ENCODE peak calls at places on chromosomes 13 and 19, in seven cellular contexts. X is body of pancreas, Z is Peyer's patch, E is ovary, D is NB4, G is stomach, L is lower leg skin. I is an unnamed sample.
A peak's percentile ranks its signal among the peaks of the same experiment; 100 is the strongest.

GRCh38 chr13:79503473-79504017 is 22.6 kb downstream of the NDFIP2 start:
- DNase-seq in X (no peak), Z (no peak), G (no peak), E (no peak), L (no peak), D (no peak), I (no peak)

GRCh38 chr19:28633223-28634030 is 579.5 kb downstream of the UQCRFS1 start:
- DNase-seq in L (no peak), X (peak; percentile 43), G (no peak), D (peak; percentile 60), Z (no peak), E (no peak), I (no peak)

GRCh38 chr19:33048806-33049676 is 15.6 kb downstream of the RHPN2 start:
- DNase-seq in D (no peak), Z (no peak), G (peak; percentile 57), L (no peak), E (no peak), X (peak; percentile 59), I (no peak)

GRCh38 chr13:103130681-103131210 is 64.5 kb upstream of the SLC10A2 start:
- DNase-seq in L (no peak), E (no peak), Z (no peak), D (no peak), G (no peak), X (no peak), I (no peak)

GRCh38 chr13:110254151-110254679 is 52.7 kb downstream of the COL4A1 start:
- DNase-seq in L (no peak), Z (no peak), X (no peak), D (no peak), G (no peak), E (no peak), I (no peak)

GRCh38 chr13:112128052-112128610 is 61.2 kb downstream of the SOX1 start:
- DNase-seq in L (no peak), G (no peak), X (no peak), D (no peak), E (no peak), Z (no peak), I (peak; percentile 54)

GRCh38 chr19:47190167-47190727 is 40.8 kb downstream of the BBC3 start:
- DNase-seq in Z (peak; percentile 63), X (peak; percentile 62), D (no peak), L (no peak), E (peak; percentile 70), G (peak; percentile 90), I (no peak)

GRCh38 chr13:113448885-113449692 is 4.2 kb downstream of the ADPRHL1 start:
- DNase-seq in Z (peak; percentile 89), E (peak; percentile 80), X (peak; percentile 91), L (peak; percentile 53), D (peak; percentile 95), G (peak; percentile 86), I (peak; percentile 80)

GRCh38 chr19:11375143-11375948 is 880 bp downstream of the SWSAP1 start:
- DNase-seq in D (peak; percentile 77), Z (peak; percentile 88), L (peak; percentile 48), E (peak; percentile 74), X (peak; percentile 65), G (peak; percentile 59), I (peak; percentile 95)

GRCh38 chr19:32318884-32319520 is 26.4 kb upstream of the ZNF507 start:
- DNase-seq in E (no peak), G (no peak), D (peak; percentile 30), X (no peak), L (no peak), Z (peak; percentile 53), I (no peak)

GRCh38 chr19:35295792-35296462 is 4.0 kb downstream of the MAG start:
- DNase-seq in G (no peak), D (no peak), X (no peak), L (no peak), Z (peak; percentile 76), E (no peak), I (peak; percentile 91)
- TF ChIP-seq POLR2A in G (no peak), D (no peak), X (no peak), L (no peak), Z (no peak), E (no peak), I (no peak)

DNA sequence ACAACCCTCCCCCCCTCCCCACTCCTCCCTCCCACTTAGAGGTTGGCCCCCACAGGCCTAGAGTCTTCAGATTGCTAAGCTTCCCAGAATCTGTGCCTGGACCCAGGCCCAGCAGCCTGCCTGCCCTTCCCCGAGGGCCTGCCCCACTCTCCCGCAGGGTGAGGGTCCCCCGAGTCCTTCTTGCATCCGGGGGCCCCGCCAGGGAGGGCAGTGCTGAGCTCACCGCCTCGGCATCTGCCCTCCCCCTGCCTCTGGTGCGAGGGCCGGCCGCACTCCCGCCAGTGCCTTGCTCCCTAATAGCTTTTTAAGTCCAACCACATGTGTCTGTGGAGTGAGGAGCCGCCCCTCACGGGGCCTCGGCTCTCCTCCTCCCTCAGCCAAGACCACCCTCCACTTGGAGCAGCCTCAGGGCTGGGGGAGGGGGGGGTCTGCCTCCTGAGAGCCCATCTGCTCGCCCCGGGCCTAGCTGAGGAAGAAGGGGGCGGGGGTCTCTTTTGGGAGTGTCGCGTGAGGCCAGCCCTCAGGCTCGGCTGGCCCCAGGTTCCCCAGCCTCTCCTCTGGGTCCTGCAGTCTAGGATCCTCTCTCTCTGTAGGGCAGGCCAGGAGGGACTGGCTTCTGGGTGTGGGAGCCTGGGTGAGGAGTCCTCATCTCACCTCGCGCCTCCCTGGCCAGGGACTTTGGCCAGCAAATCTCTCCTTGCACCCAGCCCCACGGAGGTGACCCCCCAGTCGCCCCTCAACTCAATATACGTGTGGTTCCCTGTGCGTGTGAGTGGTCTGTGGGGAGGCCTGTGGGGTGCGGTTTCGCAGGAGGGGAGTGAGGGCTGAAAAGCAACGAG is 47.2 kb downstream of the LYL1 start:
- DNase-seq in L (peak; percentile 63), X (peak; percentile 63), Z (no peak), D (no peak), G (peak; percentile 52), E (peak; percentile 93), I (no peak)
- H3K4me3 ChIP-seq in L (no peak overlapping the region), X (no peak overlapping the region), Z (peak overlapping the region; percentile 2), D (no peak overlapping the region), G (no peak overlapping the region), E (peak overlapping the region; percentile 22), I (no peak overlapping the region)

GRCh38 chr19:7617735-7618134 is 11.6 kb downstream of the XAB2 start:
- DNase-seq in E (no peak), G (no peak), Z (no peak), D (no peak), X (no peak), L (no peak), I (no peak)

GRCh38 chr19:7619671-7620441 is 9.5 kb downstream of the XAB2 start:
- DNase-seq in E (no peak), D (no peak), L (no peak), G (peak; percentile 75), X (peak; percentile 65), Z (no peak), I (no peak)

GRCh38 chr19:7618771-7619510 is 10.4 kb downstream of the XAB2 start:
- DNase-seq in X (peak; percentile 96), Z (peak; percentile 81), G (peak; percentile 96), E (no peak), L (no peak), D (no peak), I (no peak)

GRCh38 chr19:7617172-7617571 is 12.2 kb downstream of the XAB2 start:
- DNase-seq in Z (no peak), E (no peak), D (no peak), X (no peak), L (no peak), G (no peak), I (no peak)

GRCh38 chr19:7618366-7618765 is 11.0 kb downstream of the XAB2 start:
- DNase-seq in D (no peak), Z (no peak), G (peak; percentile 69), X (peak; percentile 83), L (no peak), E (no peak), I (no peak)
- TF ChIP-seq POLR2A in D (no peak), Z (no peak), G (no peak), X (no peak), L (no peak), E (no peak), I (no peak)

GRCh38 chr13:98819382-98819781 is 66.9 kb upstream of the SLC15A1 start:
- DNase-seq in X (no peak), Z (no peak), E (no peak), D (no peak), G (no peak), L (no peak), I (no peak)

GRCh38 chr13:98809345-98809777 is 56.9 kb upstream of the SLC15A1 start:
- DNase-seq in D (no peak), G (no peak), X (peak; percentile 49), Z (no peak), L (no peak), E (no peak), I (no peak)

GRCh38 chr13:98816406-98816805 is 63.9 kb upstream of the SLC15A1 start:
- DNase-seq in X (no peak), G (no peak), Z (no peak), D (no peak), E (no peak), L (no peak), I (no peak)

GRCh38 chr13:98810746-98811145 is 58.3 kb upstream of the SLC15A1 start:
- DNase-seq in E (no peak), G (no peak), D (peak; percentile 45), Z (no peak), X (no peak), L (no peak), I (no peak)

DNA sequence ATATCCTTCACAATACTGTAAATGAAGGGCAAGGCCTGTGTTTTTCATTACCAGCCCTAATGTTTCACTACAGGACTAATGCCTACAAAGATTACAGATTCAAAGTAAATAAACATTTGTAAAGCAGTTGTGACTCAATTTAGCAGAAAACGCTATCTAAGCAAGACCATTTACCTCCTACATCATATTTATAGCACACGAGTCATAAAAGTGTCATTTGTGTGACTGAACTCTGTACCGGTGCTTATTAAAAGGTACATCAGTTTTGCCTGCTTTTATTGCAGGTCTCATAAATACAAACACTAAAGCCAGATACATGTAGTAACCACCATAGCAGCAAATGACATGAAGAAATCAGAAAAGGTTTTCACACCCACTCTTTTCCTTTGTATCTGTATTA is 61.5 kb upstream of the SLC15A1 start:
- DNase-seq in X (no peak), Z (no peak), G (no peak), E (no peak), D (no peak), L (no peak), I (no peak)
- H3K4me3 ChIP-seq in X (no peak overlapping the region), Z (no peak overlapping the region), G (no peak overlapping the region), E (no peak overlapping the region), D (no peak overlapping the region), L (no peak overlapping the region), I (no peak overlapping the region)

GRCh38 chr19:14182481-14182880 is 23.5 kb downstream of the ADGRL1 start:
- DNase-seq in L (no peak), E (no peak), Z (no peak), D (no peak), X (no peak), G (no peak), I (no peak)
- TF ChIP-seq POLR2A in L (no peak), E (no peak), Z (no peak), D (no peak), X (no peak), G (no peak), I (no peak)